ENCODE peak calls at places on chromosome 14, in seven cellular contexts. One of them, this sample, is unnamed.

GRCh38 chr14:101328412-101329149 is 232.7 kb upstream of the DIO3 start:
- DNase-seq in mesenchymal stem cell: no peak
- DNase-seq in H1: peak; percentile 8
- DNase-seq in neuronal stem cell: no peak
- DNase-seq in IMR-90: no peak
- DNase-seq in trophoblast cell: no peak
- DNase-seq in mesendoderm: no peak
- DNase-seq in this sample: no peak

GRCh38 chr14:102442241-102443211 is 67.0 kb downstream of the ANKRD9 start:
- DNase-seq in neuronal stem cell: no peak
- DNase-seq in mesenchymal stem cell: no peak
- DNase-seq in trophoblast cell: peak; percentile 98
- DNase-seq in H1: no peak
- DNase-seq in mesendoderm: no peak
- DNase-seq in IMR-90: peak; percentile 22
- DNase-seq in this sample: no peak

GRCh38 chr14:76391981-76392690 is 16.2 kb downstream of the ESRRB start:
- DNase-seq in H1: no peak
- DNase-seq in mesendoderm: no peak
- DNase-seq in IMR-90: no peak
- DNase-seq in trophoblast cell: no peak
- DNase-seq in mesenchymal stem cell: no peak
- DNase-seq in neuronal stem cell: no peak
- DNase-seq in this sample: no peak

GRCh38 chr14:64196668-64197411 is 97.3 kb downstream of the ESR2 start:
- DNase-seq in trophoblast cell: no peak
- DNase-seq in H1: peak; percentile 78
- DNase-seq in mesendoderm: peak; percentile 83
- DNase-seq in mesenchymal stem cell: peak; percentile 93
- DNase-seq in neuronal stem cell: peak; percentile 51
- DNase-seq in IMR-90: peak; percentile 64
- DNase-seq in this sample: peak; percentile 67

GRCh38 chr14:61620130-61620946 is 75.0 kb upstream of the HIF1A start:
- DNase-seq in H1: no peak
- DNase-seq in IMR-90: peak; percentile 89
- DNase-seq in mesendoderm: no peak
- DNase-seq in trophoblast cell: peak; percentile 64
- DNase-seq in neuronal stem cell: no peak
- DNase-seq in mesenchymal stem cell: peak; percentile 80
- DNase-seq in this sample: no peak

GRCh38 chr14:74846968-74847549 is 28.9 kb downstream of the PROX2 start:
- DNase-seq in mesenchymal stem cell: peak; percentile 61
- DNase-seq in IMR-90: peak; percentile 80
- DNase-seq in H1: no peak
- DNase-seq in neuronal stem cell: no peak
- DNase-seq in trophoblast cell: no peak
- DNase-seq in mesendoderm: no peak
- DNase-seq in this sample: no peak

GRCh38 chr14:85587152-85587697 is 57.3 kb downstream of the FLRT2 start:
- DNase-seq in mesenchymal stem cell: peak; percentile 75
- DNase-seq in mesendoderm: no peak
- DNase-seq in IMR-90: peak; percentile 63
- DNase-seq in trophoblast cell: no peak
- DNase-seq in neuronal stem cell: no peak
- DNase-seq in H1: no peak
- DNase-seq in this sample: no peak

GRCh38 chr14:77181603-77182437 is at the start of gene TMEM63C:
- DNase-seq in mesendoderm: peak; percentile 98
- DNase-seq in neuronal stem cell: peak; percentile 85
- DNase-seq in trophoblast cell: no peak
- DNase-seq in IMR-90: no peak
- DNase-seq in H1: peak; percentile 92
- DNase-seq in mesenchymal stem cell: no peak
- DNase-seq in this sample: peak; percentile 99

GRCh38 chr14:44989497-44990440 is 27.8 kb downstream of the TOGARAM1 start:
- DNase-seq in neuronal stem cell: no peak
- DNase-seq in mesendoderm: peak; percentile 8
- DNase-seq in mesenchymal stem cell: no peak
- DNase-seq in H1: no peak
- DNase-seq in IMR-90: no peak
- DNase-seq in trophoblast cell: no peak
- DNase-seq in this sample: no peak

GRCh38 chr14:96125536-96125935 is 79.1 kb upstream of the BDKRB2 start:
- DNase-seq in trophoblast cell: no peak
- DNase-seq in H1: no peak
- DNase-seq in neuronal stem cell: no peak
- DNase-seq in mesendoderm: no peak
- DNase-seq in mesenchymal stem cell: peak; percentile 26
- DNase-seq in IMR-90: no peak
- DNase-seq in this sample: no peak

GRCh38 chr14:29603721-29604120 is 323.9 kb downstream of the PRKD1 start:
- DNase-seq in H1: no peak
- DNase-seq in trophoblast cell: no peak
- DNase-seq in mesendoderm: no peak
- DNase-seq in IMR-90: no peak
- DNase-seq in neuronal stem cell: no peak
- DNase-seq in mesenchymal stem cell: no peak
- DNase-seq in this sample: no peak

GRCh38 chr14:37573355-37573754 is 21.7 kb downstream of the FOXA1 start:
- DNase-seq in mesendoderm: no peak
- DNase-seq in trophoblast cell: no peak
- DNase-seq in mesenchymal stem cell: no peak
- DNase-seq in neuronal stem cell: no peak
- DNase-seq in H1: no peak
- DNase-seq in IMR-90: no peak
- DNase-seq in this sample: no peak

GRCh38 chr14:38078393-38078792 is 129.3 kb upstream of the SSTR1 start:
- DNase-seq in H1: no peak
- DNase-seq in trophoblast cell: no peak
- DNase-seq in IMR-90: no peak
- DNase-seq in neuronal stem cell: no peak
- DNase-seq in mesenchymal stem cell: no peak
- DNase-seq in mesendoderm: no peak
- DNase-seq in this sample: no peak

GRCh38 chr14:69268763-69269162 is 8.8 kb downstream of the GALNT16 start:
- DNase-seq in IMR-90: peak; percentile 61
- DNase-seq in mesendoderm: no peak
- DNase-seq in H1: no peak
- DNase-seq in neuronal stem cell: no peak
- DNase-seq in mesenchymal stem cell: peak; percentile 75
- DNase-seq in trophoblast cell: no peak
- DNase-seq in this sample: no peak

GRCh38 chr14:105840266-105841021 is 314.1 kb downstream of the TMEM121 start:
- DNase-seq in trophoblast cell: no peak
- DNase-seq in IMR-90: no peak
- DNase-seq in H1: no peak
- DNase-seq in mesendoderm: no peak
- DNase-seq in neuronal stem cell: no peak
- DNase-seq in mesenchymal stem cell: no peak
- DNase-seq in this sample: peak; percentile 13

GRCh38 chr14:35155962-35156361 is 33.6 kb downstream of the PRORP start:
- DNase-seq in IMR-90: peak; percentile 79
- DNase-seq in mesendoderm: no peak
- DNase-seq in trophoblast cell: peak; percentile 22
- DNase-seq in H1: no peak
- DNase-seq in mesenchymal stem cell: peak; percentile 84
- DNase-seq in neuronal stem cell: no peak
- DNase-seq in this sample: no peak

GRCh38 chr14:45698462-45699134 is 445.6 kb upstream of the MIS18BP1 start:
- DNase-seq in trophoblast cell: no peak
- DNase-seq in H1: no peak
- DNase-seq in mesenchymal stem cell: peak; percentile 45
- DNase-seq in neuronal stem cell: no peak
- DNase-seq in mesendoderm: no peak
- DNase-seq in IMR-90: no peak
- DNase-seq in this sample: no peak

GRCh38 chr14:99853206-99853605 is 60.0 kb downstream of the EML1 start:
- DNase-seq in mesendoderm: no peak
- DNase-seq in neuronal stem cell: no peak
- DNase-seq in trophoblast cell: no peak
- DNase-seq in IMR-90: no peak
- DNase-seq in H1: no peak
- DNase-seq in mesenchymal stem cell: no peak
- DNase-seq in this sample: no peak

GRCh38 chr14:100062602-100063001 is 2.6 kb upstream of the EVL start:
- DNase-seq in IMR-90: no peak
- DNase-seq in neuronal stem cell: no peak
- DNase-seq in H1: no peak
- DNase-seq in trophoblast cell: no peak
- DNase-seq in mesendoderm: no peak
- DNase-seq in mesenchymal stem cell: no peak
- DNase-seq in this sample: no peak

GRCh38 chr14:76491172-76491930 is 115.4 kb downstream of the ESRRB start:
- DNase-seq in neuronal stem cell: no peak
- DNase-seq in IMR-90: no peak
- DNase-seq in mesendoderm: no peak
- DNase-seq in H1: no peak
- DNase-seq in trophoblast cell: no peak
- DNase-seq in mesenchymal stem cell: no peak
- DNase-seq in this sample: no peak

GRCh38 chr14:61568572-61569011 is 126.7 kb upstream of the HIF1A start:
- DNase-seq in mesenchymal stem cell: no peak
- DNase-seq in mesendoderm: peak; percentile 71
- DNase-seq in H1: peak; percentile 76
- DNase-seq in trophoblast cell: peak; percentile 76
- DNase-seq in IMR-90: no peak
- DNase-seq in neuronal stem cell: no peak
- DNase-seq in this sample: peak; percentile 72

GRCh38 chr14:71533396-71533795 is 398.8 kb upstream of the RGS6 start:
- DNase-seq in mesendoderm: no peak
- DNase-seq in trophoblast cell: no peak
- DNase-seq in H1: no peak
- DNase-seq in IMR-90: peak; percentile 50
- DNase-seq in neuronal stem cell: no peak
- DNase-seq in mesenchymal stem cell: no peak
- DNase-seq in this sample: no peak
- H2AK5ac ChIP-seq in mesendoderm: no peak overlapping the region
- H2AK5ac ChIP-seq in trophoblast cell: no peak overlapping the region
- H2AK5ac ChIP-seq in H1: no peak overlapping the region
- H2AK5ac ChIP-seq in IMR-90: no peak overlapping the region
- H2AK5ac ChIP-seq in neuronal stem cell: no peak overlapping the region
- H2AK5ac ChIP-seq in mesenchymal stem cell: no peak overlapping the region
- H2AK5ac ChIP-seq in this sample: no peak overlapping the region

GRCh38 chr14:67464856-67465255 is 23.7 kb downstream of the TMEM229B start:
- DNase-seq in mesenchymal stem cell: no peak
- DNase-seq in IMR-90: no peak
- DNase-seq in trophoblast cell: no peak
- DNase-seq in mesendoderm: no peak
- DNase-seq in neuronal stem cell: no peak
- DNase-seq in H1: no peak
- DNase-seq in this sample: no peak

GRCh38 chr14:67464377-67464776 is 24.1 kb downstream of the TMEM229B start:
- DNase-seq in H1: no peak
- DNase-seq in mesenchymal stem cell: no peak
- DNase-seq in neuronal stem cell: no peak
- DNase-seq in IMR-90: no peak
- DNase-seq in mesendoderm: no peak
- DNase-seq in trophoblast cell: no peak
- DNase-seq in this sample: no peak

GRCh38 chr14:67469954-67470353 is 18.6 kb downstream of the TMEM229B start:
- DNase-seq in H1: no peak
- DNase-seq in mesendoderm: no peak
- DNase-seq in mesenchymal stem cell: no peak
- DNase-seq in trophoblast cell: no peak
- DNase-seq in IMR-90: no peak
- DNase-seq in neuronal stem cell: no peak
- DNase-seq in this sample: no peak

GRCh38 chr14:67472726-67473125 is 15.8 kb downstream of the TMEM229B start:
- DNase-seq in H1: no peak
- DNase-seq in trophoblast cell: no peak
- DNase-seq in mesenchymal stem cell: no peak
- DNase-seq in IMR-90: no peak
- DNase-seq in neuronal stem cell: no peak
- DNase-seq in mesendoderm: no peak
- DNase-seq in this sample: no peak

DNA sequence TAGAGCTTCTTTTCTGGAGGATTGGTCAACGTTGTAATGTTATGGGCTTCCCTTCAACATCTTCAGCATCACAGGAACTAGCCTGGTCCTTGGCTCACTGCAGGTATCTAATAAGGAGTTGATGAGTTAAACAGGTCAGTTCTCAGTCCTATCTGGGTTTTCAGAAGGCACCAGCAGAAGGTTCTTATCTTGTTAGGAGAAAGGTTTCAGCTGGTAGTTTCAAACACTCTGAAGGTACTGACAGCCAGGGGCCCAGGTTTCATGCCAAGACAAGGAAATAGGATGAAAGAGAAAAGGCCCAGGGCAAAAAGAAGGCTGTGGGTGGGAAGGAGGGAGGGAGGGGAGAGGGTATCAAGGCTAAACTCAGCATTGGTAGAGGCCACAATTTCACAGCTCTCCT is 21.4 kb downstream of the TMEM229B start:
- DNase-seq in neuronal stem cell: no peak
- DNase-seq in mesendoderm: no peak
- DNase-seq in mesenchymal stem cell: no peak
- DNase-seq in H1: no peak
- DNase-seq in trophoblast cell: no peak
- DNase-seq in IMR-90: no peak
- DNase-seq in this sample: no peak
- H4K8ac ChIP-seq in neuronal stem cell: no peak overlapping the region
- H4K8ac ChIP-seq in mesendoderm: no peak overlapping the region
- H4K8ac ChIP-seq in mesenchymal stem cell: no peak overlapping the region
- H4K8ac ChIP-seq in H1: no peak overlapping the region
- H4K8ac ChIP-seq in trophoblast cell: no peak overlapping the region
- H4K8ac ChIP-seq in IMR-90: no peak overlapping the region
- H4K8ac ChIP-seq in this sample: no peak overlapping the region

GRCh38 chr14:22800356-22800755 is 14.9 kb downstream of the SLC7A7 start:
- DNase-seq in mesenchymal stem cell: no peak
- DNase-seq in trophoblast cell: no peak
- DNase-seq in mesendoderm: no peak
- DNase-seq in neuronal stem cell: no peak
- DNase-seq in IMR-90: peak; percentile 22
- DNase-seq in H1: no peak
- DNase-seq in this sample: no peak
- H2AK5ac ChIP-seq in mesenchymal stem cell: no peak overlapping the region
- H2AK5ac ChIP-seq in trophoblast cell: no peak overlapping the region
- H2AK5ac ChIP-seq in mesendoderm: no peak overlapping the region
- H2AK5ac ChIP-seq in neuronal stem cell: no peak overlapping the region
- H2AK5ac ChIP-seq in IMR-90: no peak overlapping the region
- H2AK5ac ChIP-seq in H1: no peak overlapping the region
- H2AK5ac ChIP-seq in this sample: no peak overlapping the region

GRCh38 chr14:58808828-58809227 is 171.1 kb downstream of the DACT1 start:
- DNase-seq in H1: no peak
- DNase-seq in IMR-90: peak; percentile 43
- DNase-seq in trophoblast cell: no peak
- DNase-seq in mesenchymal stem cell: peak; percentile 78
- DNase-seq in neuronal stem cell: no peak
- DNase-seq in mesendoderm: no peak
- DNase-seq in this sample: no peak

GRCh38 chr14:58805605-58806358 is 168.0 kb downstream of the DACT1 start:
- DNase-seq in neuronal stem cell: no peak
- DNase-seq in H1: no peak
- DNase-seq in IMR-90: peak; percentile 44
- DNase-seq in mesenchymal stem cell: peak; percentile 35
- DNase-seq in trophoblast cell: no peak
- DNase-seq in mesendoderm: no peak
- DNase-seq in this sample: no peak

GRCh38 chr14:58807271-58807670 is 169.5 kb downstream of the DACT1 start:
- DNase-seq in mesenchymal stem cell: peak; percentile 30
- DNase-seq in IMR-90: no peak
- DNase-seq in mesendoderm: no peak
- DNase-seq in trophoblast cell: no peak
- DNase-seq in H1: no peak
- DNase-seq in neuronal stem cell: no peak
- DNase-seq in this sample: no peak

GRCh38 chr14:58812050-58812690 is 174.4 kb downstream of the DACT1 start:
- DNase-seq in neuronal stem cell: no peak
- DNase-seq in mesenchymal stem cell: no peak
- DNase-seq in mesendoderm: peak; percentile 39
- DNase-seq in trophoblast cell: no peak
- DNase-seq in IMR-90: no peak
- DNase-seq in H1: no peak
- DNase-seq in this sample: no peak

GRCh38 chr14:58809520-58809919 is 171.8 kb downstream of the DACT1 start:
- DNase-seq in trophoblast cell: no peak
- DNase-seq in neuronal stem cell: no peak
- DNase-seq in H1: no peak
- DNase-seq in mesendoderm: no peak
- DNase-seq in IMR-90: no peak
- DNase-seq in mesenchymal stem cell: no peak
- DNase-seq in this sample: no peak
- H4K8ac ChIP-seq in trophoblast cell: no peak overlapping the region
- H4K8ac ChIP-seq in neuronal stem cell: no peak overlapping the region
- H4K8ac ChIP-seq in H1: no peak overlapping the region
- H4K8ac ChIP-seq in mesendoderm: no peak overlapping the region
- H4K8ac ChIP-seq in IMR-90: no peak overlapping the region
- H4K8ac ChIP-seq in mesenchymal stem cell: no peak overlapping the region
- H4K8ac ChIP-seq in this sample: no peak overlapping the region